ENCODE peak calls at places on chromosomes 11 and 22, in four cellular contexts. X is H1, M is K562, K is HepG2. H is an unnamed sample. For H3K4me1, the result is how much of the 10 kb centered on the place peaks cover.

GRCh38 chr22:23200896-23201295 is 20.6 kb downstream of the BCR start:
- DNase-seq in X (no peak), M (no peak), K (no peak), H (no peak)

GRCh38 chr22:49291169-49291568 is 536.5 kb downstream of the BRD1 start:
- DNase-seq in X (no peak), M (no peak), K (no peak), H (no peak)

GRCh38 chr11:78061088-78061920 is 2.4 kb upstream of the THRSP start:
- DNase-seq in X (no peak), M (peak), K (peak), H (no peak)

GRCh38 chr11:13942908-13943505 is 19.5 kb upstream of the SPON1 start:
- DNase-seq in X (no peak), M (no peak), K (no peak), H (no peak)

GRCh38 chr11:93359396-93359795 is 28.9 kb downstream of the DEUP1 start:
- DNase-seq in X (no peak), M (no peak), K (no peak), H (no peak)

GRCh38 chr11:75536786-75537629 is 11.3 kb upstream of the GDPD5 start:
- DNase-seq in X (no peak), M (peak), K (no peak), H (peak)

GRCh38 chr11:120199613-120200012 is 11.2 kb upstream of the OAF start:
- DNase-seq in X (no peak), M (no peak), K (no peak), H (no peak)

GRCh38 chr11:71214553-71215371 is 37.6 kb downstream of the SHANK2 start:
- DNase-seq in X (no peak), M (no peak), K (no peak), H (no peak)

GRCh38 chr11:74437441-74437840 is 29.9 kb downstream of the KCNE3 start:
- DNase-seq in X (no peak), M (no peak), K (no peak), H (no peak)

GRCh38 chr11:113014262-113014661 is 53.0 kb downstream of the NCAM1 start:
- DNase-seq in X (no peak), M (no peak), K (no peak), H (no peak)

GRCh38 chr11:110158317-110159200 is 65.4 kb downstream of the ZC3H12C start:
- DNase-seq in X (no peak), M (no peak), K (no peak), H (no peak)

GRCh38 chr11:117913736-117914397 is 15.3 kb downstream of the TMPRSS13 start:
- DNase-seq in X (no peak), M (no peak), K (no peak), H (no peak)

GRCh38 chr11:93648168-93648567 is 13.3 kb upstream of the CEP295 start:
- DNase-seq in X (no peak), M (no peak), K (peak), H (no peak)

GRCh38 chr11:76623171-76623883 is 47.2 kb downstream of the LRRC32 start:
- DNase-seq in X (no peak), M (peak), K (no peak), H (no peak)

GRCh38 chr11:111565111-111565720 is 24.7 kb downstream of the LAYN start:
- DNase-seq in X (no peak), M (peak), K (peak), H (peak)

GRCh38 chr22:29517215-29517908 is 36.2 kb downstream of the THOC5 start:
- DNase-seq in X (no peak), M (no peak), K (no peak), H (no peak)

GRCh38 chr11:77752518-77752917 is 68.0 kb downstream of the RSF1 start:
- DNase-seq in X (peak), M (no peak), K (no peak), H (no peak)

GRCh38 chr11:34632105-34632780 is 11.3 kb downstream of the EHF start:
- DNase-seq in X (no peak), M (no peak), K (no peak), H (no peak)

GRCh38 chr11:6611092-6612007 is 666 bp downstream of the TAF10 start:
- DNase-seq in X (no peak), M (no peak), K (no peak), H (no peak)

GRCh38 chr11:12397953-12398352 is 20.6 kb downstream of the PARVA start:
- DNase-seq in X (no peak), M (no peak), K (no peak), H (no peak)

GRCh38 chr11:134468796-134469195 is 56.8 kb upstream of the B3GAT1 start:
- DNase-seq in X (no peak), M (no peak), K (no peak), H (no peak)

GRCh38 chr11:66561178-66561974 is 7.0 kb downstream of the CTSF start:
- DNase-seq in X (no peak), M (no peak), K (no peak), H (no peak)

GRCh38 chr11:65619281-65619928 is 3.8 kb downstream of the PCNX3 start:
- DNase-seq in X (no peak), M (no peak), K (no peak), H (no peak)

GRCh38 chr22:48369789-48370507 is 1457.7 kb downstream of the BRD1 start:
- DNase-seq in X (peak), M (no peak), K (peak), H (no peak)

DNA sequence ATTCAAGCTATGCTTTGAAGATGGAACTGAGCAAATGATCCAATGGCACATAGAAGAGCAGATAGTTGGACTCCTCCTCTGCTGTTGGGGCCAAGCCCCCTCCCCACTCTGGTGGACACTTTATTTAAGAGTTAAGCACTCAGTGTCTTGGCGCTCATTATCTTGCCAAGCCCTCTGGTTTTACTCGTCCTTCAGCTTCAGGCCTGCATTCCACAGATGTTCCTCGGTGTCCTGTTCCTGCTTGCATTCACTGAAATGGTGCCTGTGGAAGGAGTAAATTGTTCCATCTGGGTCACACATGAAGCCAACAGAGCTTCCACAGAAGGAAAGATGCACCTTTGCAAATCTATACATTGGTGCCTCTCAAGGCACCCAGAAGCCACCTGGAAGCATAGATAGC is 26.1 kb downstream of the MAML2 start:
- DNase-seq in X (no peak), M (no peak), K (no peak), H (no peak)
- TF ChIP-seq CBX5 in X (no peak), M (no peak), K (no peak), H (no peak)

GRCh38 chr22:17844150-17844549 is 69.9 kb upstream of the BID start:
- DNase-seq in X (no peak), M (no peak), K (no peak), H (no peak)
- H3K4me1 ChIP-seq in X (under half), M (under half), K (under half), H (under half)

DNA sequence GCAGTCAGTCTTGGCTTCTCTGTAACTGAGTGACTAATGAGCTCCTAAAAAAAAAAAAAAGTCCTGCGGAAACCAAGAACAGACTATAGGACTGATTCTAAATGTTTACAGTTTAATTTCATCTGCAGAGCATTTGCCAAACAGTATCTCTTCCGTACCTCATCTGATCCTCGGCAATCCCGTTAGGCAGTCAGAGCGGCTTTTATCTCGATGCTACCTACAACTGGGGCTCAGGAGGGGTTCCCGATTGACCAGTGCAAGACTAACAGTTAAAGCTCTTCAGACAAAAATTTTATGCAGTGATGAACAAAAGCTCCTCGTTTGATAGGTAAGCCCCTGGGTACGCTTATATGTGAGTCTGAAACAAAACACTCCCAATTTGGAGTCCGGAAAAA is 628 bp downstream of the KIF18A start:
- DNase-seq in X (no peak), M (peak), K (peak), H (peak)
- TF ChIP-seq CBX5 in X (no peak), M (no peak), K (no peak), H (no peak)

GRCh38 chr11:61021661-61022212 is 50.3 kb downstream of the CD6 start:
- DNase-seq in X (peak), M (peak), K (no peak), H (no peak)
- H3K4me1 ChIP-seq in X (under half), M (under half), K (under half), H (under half)

GRCh38 chr11:97514446-97514845 is 1124.6 kb downstream of the JRKL start:
- DNase-seq in X (no peak), M (no peak), K (no peak), H (no peak)
- TF ChIP-seq CBX5 in X (no peak), M (no peak), K (no peak), H (no peak)

H was measured in GM12878.